ENCODE peak calls at places on chromosomes 5 and 9, in ten cellular contexts. One of them, this sample, is unnamed.

GRCh38 chr9:37752646-37753488 is 738 bp upstream of the TRMT10B start:
- DNase-seq in transverse colon: no peak
- DNase-seq in kidney: no peak
- DNase-seq in fibroblast of villous mesenchyme: no peak
- DNase-seq in HCT116: no peak
- DNase-seq in heart left ventricle: no peak
- DNase-seq in fibroblast of lung: no peak
- DNase-seq in A549: no peak
- DNase-seq in fibroblast of the aortic adventitia: no peak
- DNase-seq in fibroblast of mammary gland: no peak
- DNase-seq in this sample: no peak

GRCh38 chr5:131324311-131324710 is 60.5 kb downstream of the CDC42SE2 start:
- DNase-seq in transverse colon: no peak
- DNase-seq in kidney: no peak
- DNase-seq in fibroblast of villous mesenchyme: no peak
- DNase-seq in HCT116: no peak
- DNase-seq in heart left ventricle: no peak
- DNase-seq in fibroblast of lung: no peak
- DNase-seq in A549: no peak
- DNase-seq in fibroblast of the aortic adventitia: peak
- DNase-seq in fibroblast of mammary gland: no peak
- DNase-seq in this sample: peak

GRCh38 chr5:137304227-137304874 is 194.8 kb downstream of the SPOCK1 start:
- DNase-seq in transverse colon: peak
- DNase-seq in kidney: no peak
- DNase-seq in fibroblast of villous mesenchyme: no peak
- DNase-seq in HCT116: no peak
- DNase-seq in heart left ventricle: peak
- DNase-seq in fibroblast of lung: no peak
- DNase-seq in A549: no peak
- DNase-seq in fibroblast of the aortic adventitia: no peak
- DNase-seq in fibroblast of mammary gland: no peak
- DNase-seq in this sample: no peak

GRCh38 chr5:43891112-43891511 is 288.1 kb downstream of the NNT start:
- DNase-seq in transverse colon: no peak
- DNase-seq in kidney: no peak
- DNase-seq in fibroblast of villous mesenchyme: no peak
- DNase-seq in HCT116: no peak
- DNase-seq in heart left ventricle: no peak
- DNase-seq in fibroblast of lung: no peak
- DNase-seq in A549: no peak
- DNase-seq in fibroblast of the aortic adventitia: peak
- DNase-seq in fibroblast of mammary gland: peak
- DNase-seq in this sample: no peak

GRCh38 chr9:82490019-82490499 is 501.5 kb downstream of the SPATA31D1 start:
- DNase-seq in transverse colon: no peak
- DNase-seq in kidney: no peak
- DNase-seq in fibroblast of villous mesenchyme: no peak
- DNase-seq in HCT116: no peak
- DNase-seq in heart left ventricle: no peak
- DNase-seq in fibroblast of lung: peak
- DNase-seq in A549: no peak
- DNase-seq in fibroblast of the aortic adventitia: peak
- DNase-seq in fibroblast of mammary gland: peak
- DNase-seq in this sample: peak

GRCh38 chr5:127536687-127537086 is 19.2 kb downstream of the PRRC1 start:
- DNase-seq in transverse colon: no peak
- DNase-seq in kidney: no peak
- DNase-seq in fibroblast of villous mesenchyme: no peak
- DNase-seq in HCT116: no peak
- DNase-seq in heart left ventricle: no peak
- DNase-seq in fibroblast of lung: no peak
- DNase-seq in A549: no peak
- DNase-seq in fibroblast of the aortic adventitia: peak
- DNase-seq in fibroblast of mammary gland: peak
- DNase-seq in this sample: peak

GRCh38 chr5:174608631-174609097 is 115.7 kb upstream of the MSX2 start:
- DNase-seq in transverse colon: peak
- DNase-seq in kidney: peak
- DNase-seq in fibroblast of villous mesenchyme: no peak
- DNase-seq in HCT116: peak
- DNase-seq in heart left ventricle: no peak
- DNase-seq in fibroblast of lung: peak
- DNase-seq in A549: no peak
- DNase-seq in fibroblast of the aortic adventitia: no peak
- DNase-seq in fibroblast of mammary gland: no peak
- DNase-seq in this sample: no peak

GRCh38 chr9:131755541-131756198 is 15.8 kb upstream of the RAPGEF1 start:
- DNase-seq in transverse colon: peak
- DNase-seq in kidney: peak
- DNase-seq in fibroblast of villous mesenchyme: peak
- DNase-seq in HCT116: peak
- DNase-seq in heart left ventricle: peak
- DNase-seq in fibroblast of lung: peak
- DNase-seq in A549: peak
- DNase-seq in fibroblast of the aortic adventitia: peak
- DNase-seq in fibroblast of mammary gland: peak
- DNase-seq in this sample: peak

GRCh38 chr9:135101068-135101410 is 13.6 kb downstream of the OLFM1 start:
- DNase-seq in transverse colon: no peak
- DNase-seq in kidney: no peak
- DNase-seq in fibroblast of villous mesenchyme: no peak
- DNase-seq in HCT116: no peak
- DNase-seq in heart left ventricle: no peak
- DNase-seq in fibroblast of lung: no peak
- DNase-seq in A549: no peak
- DNase-seq in fibroblast of the aortic adventitia: no peak
- DNase-seq in fibroblast of mammary gland: no peak
- DNase-seq in this sample: no peak

GRCh38 chr9:135102331-135102730 is 14.9 kb downstream of the OLFM1 start:
- DNase-seq in transverse colon: no peak
- DNase-seq in kidney: peak
- DNase-seq in fibroblast of villous mesenchyme: no peak
- DNase-seq in HCT116: no peak
- DNase-seq in heart left ventricle: no peak
- DNase-seq in fibroblast of lung: no peak
- DNase-seq in A549: no peak
- DNase-seq in fibroblast of the aortic adventitia: no peak
- DNase-seq in fibroblast of mammary gland: no peak
- DNase-seq in this sample: no peak

GRCh38 chr9:135100241-135101067 is 13.0 kb downstream of the OLFM1 start:
- DNase-seq in transverse colon: no peak
- DNase-seq in kidney: no peak
- DNase-seq in fibroblast of villous mesenchyme: no peak
- DNase-seq in HCT116: no peak
- DNase-seq in heart left ventricle: no peak
- DNase-seq in fibroblast of lung: no peak
- DNase-seq in A549: no peak
- DNase-seq in fibroblast of the aortic adventitia: no peak
- DNase-seq in fibroblast of mammary gland: no peak
- DNase-seq in this sample: no peak

GRCh38 chr9:135101926-135102325 is 14.5 kb downstream of the OLFM1 start:
- DNase-seq in transverse colon: no peak
- DNase-seq in kidney: peak
- DNase-seq in fibroblast of villous mesenchyme: no peak
- DNase-seq in HCT116: no peak
- DNase-seq in heart left ventricle: no peak
- DNase-seq in fibroblast of lung: no peak
- DNase-seq in A549: no peak
- DNase-seq in fibroblast of the aortic adventitia: no peak
- DNase-seq in fibroblast of mammary gland: no peak
- DNase-seq in this sample: no peak

GRCh38 chr9:135101486-135101885 is 14.0 kb downstream of the OLFM1 start:
- DNase-seq in transverse colon: no peak
- DNase-seq in kidney: no peak
- DNase-seq in fibroblast of villous mesenchyme: no peak
- DNase-seq in HCT116: no peak
- DNase-seq in heart left ventricle: no peak
- DNase-seq in fibroblast of lung: no peak
- DNase-seq in A549: no peak
- DNase-seq in fibroblast of the aortic adventitia: no peak
- DNase-seq in fibroblast of mammary gland: no peak
- DNase-seq in this sample: no peak
- TF ChIP-seq CTCF in transverse colon: no peak
- TF ChIP-seq CTCF in kidney: no peak
- TF ChIP-seq CTCF in fibroblast of villous mesenchyme: no peak
- TF ChIP-seq CTCF in HCT116: no peak
- TF ChIP-seq CTCF in heart left ventricle: no peak
- TF ChIP-seq CTCF in fibroblast of lung: no peak
- TF ChIP-seq CTCF in A549: no peak
- TF ChIP-seq CTCF in fibroblast of the aortic adventitia: no peak
- TF ChIP-seq CTCF in fibroblast of mammary gland: no peak
- TF ChIP-seq CTCF in this sample: no peak

GRCh38 chr9:6655036-6655435 is 9.5 kb upstream of the GLDC start:
- DNase-seq in transverse colon: no peak
- DNase-seq in kidney: no peak
- DNase-seq in fibroblast of villous mesenchyme: no peak
- DNase-seq in HCT116: no peak
- DNase-seq in heart left ventricle: no peak
- DNase-seq in fibroblast of lung: no peak
- DNase-seq in A549: no peak
- DNase-seq in fibroblast of the aortic adventitia: no peak
- DNase-seq in fibroblast of mammary gland: no peak
- DNase-seq in this sample: no peak
- H3K4me3 ChIP-seq in transverse colon: no peak
- H3K4me3 ChIP-seq in kidney: no peak
- H3K4me3 ChIP-seq in fibroblast of villous mesenchyme: no peak
- H3K4me3 ChIP-seq in HCT116: no peak
- H3K4me3 ChIP-seq in heart left ventricle: no peak
- H3K4me3 ChIP-seq in fibroblast of lung: no peak
- H3K4me3 ChIP-seq in A549: no peak
- H3K4me3 ChIP-seq in fibroblast of the aortic adventitia: no peak
- H3K4me3 ChIP-seq in fibroblast of mammary gland: no peak
- H3K4me3 ChIP-seq in this sample: no peak

GRCh38 chr9:12816656-12817101 is 41.9 kb downstream of the LURAP1L start:
- DNase-seq in transverse colon: no peak
- DNase-seq in kidney: no peak
- DNase-seq in fibroblast of villous mesenchyme: no peak
- DNase-seq in HCT116: no peak
- DNase-seq in heart left ventricle: no peak
- DNase-seq in fibroblast of lung: no peak
- DNase-seq in A549: peak
- DNase-seq in fibroblast of the aortic adventitia: no peak
- DNase-seq in fibroblast of mammary gland: no peak
- DNase-seq in this sample: no peak

GRCh38 chr9:12818431-12819000 is 43.7 kb downstream of the LURAP1L start:
- DNase-seq in transverse colon: peak
- DNase-seq in kidney: no peak
- DNase-seq in fibroblast of villous mesenchyme: peak
- DNase-seq in HCT116: no peak
- DNase-seq in heart left ventricle: no peak
- DNase-seq in fibroblast of lung: peak
- DNase-seq in A549: peak
- DNase-seq in fibroblast of the aortic adventitia: peak
- DNase-seq in fibroblast of mammary gland: peak
- DNase-seq in this sample: peak

GRCh38 chr9:12822111-12822510 is 47.3 kb downstream of the LURAP1L start:
- DNase-seq in transverse colon: no peak
- DNase-seq in kidney: no peak
- DNase-seq in fibroblast of villous mesenchyme: no peak
- DNase-seq in HCT116: no peak
- DNase-seq in heart left ventricle: no peak
- DNase-seq in fibroblast of lung: peak
- DNase-seq in A549: no peak
- DNase-seq in fibroblast of the aortic adventitia: peak
- DNase-seq in fibroblast of mammary gland: peak
- DNase-seq in this sample: no peak

GRCh38 chr9:12817702-12818101 is 42.9 kb downstream of the LURAP1L start:
- DNase-seq in transverse colon: peak
- DNase-seq in kidney: peak
- DNase-seq in fibroblast of villous mesenchyme: peak
- DNase-seq in HCT116: peak
- DNase-seq in heart left ventricle: no peak
- DNase-seq in fibroblast of lung: peak
- DNase-seq in A549: peak
- DNase-seq in fibroblast of the aortic adventitia: peak
- DNase-seq in fibroblast of mammary gland: peak
- DNase-seq in this sample: peak

DNA sequence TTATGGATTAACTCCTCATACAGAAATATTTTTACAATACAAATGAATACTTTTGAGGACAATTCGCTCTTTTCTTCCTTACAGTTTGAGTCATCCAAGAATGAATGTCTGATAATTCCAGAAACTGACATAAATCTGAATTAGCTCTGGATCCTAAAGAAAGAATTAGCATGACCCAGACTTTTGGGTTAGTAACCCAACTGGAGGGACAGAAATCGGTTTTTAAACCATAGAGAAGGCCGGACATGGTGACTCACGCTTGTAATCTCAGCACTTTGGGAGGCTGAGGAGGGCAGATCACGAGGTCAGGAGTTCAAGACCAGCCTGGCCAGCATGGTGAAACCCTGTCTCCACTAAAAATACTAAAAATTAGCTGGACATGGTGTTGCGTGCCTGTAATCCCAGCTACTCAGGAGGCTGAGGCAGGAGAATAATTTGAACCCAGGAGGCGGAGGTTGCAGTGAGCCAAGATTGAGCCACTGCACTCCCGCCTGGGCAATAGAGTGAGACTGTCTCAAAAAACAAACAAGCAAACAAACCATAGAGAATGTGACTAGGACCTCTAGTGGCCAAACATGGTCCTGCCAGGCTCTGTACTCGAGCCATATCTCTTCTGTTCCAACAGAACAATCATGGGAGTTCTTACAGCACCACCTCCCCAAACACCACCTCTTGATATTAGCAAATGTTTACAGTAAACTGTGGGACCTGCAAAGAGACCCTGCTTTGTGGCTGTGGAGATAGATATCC is 44.8 kb downstream of the LURAP1L start:
- DNase-seq in transverse colon: peak
- DNase-seq in kidney: no peak
- DNase-seq in fibroblast of villous mesenchyme: peak
- DNase-seq in HCT116: peak
- DNase-seq in heart left ventricle: no peak
- DNase-seq in fibroblast of lung: peak
- DNase-seq in A549: peak
- DNase-seq in fibroblast of the aortic adventitia: peak
- DNase-seq in fibroblast of mammary gland: peak
- DNase-seq in this sample: no peak
- TF ChIP-seq CTCF in transverse colon: peak
- TF ChIP-seq CTCF in kidney: peak
- TF ChIP-seq CTCF in fibroblast of villous mesenchyme: peak
- TF ChIP-seq CTCF in HCT116: peak
- TF ChIP-seq CTCF in heart left ventricle: peak
- TF ChIP-seq CTCF in fibroblast of lung: peak
- TF ChIP-seq CTCF in A549: peak
- TF ChIP-seq CTCF in fibroblast of the aortic adventitia: peak
- TF ChIP-seq CTCF in fibroblast of mammary gland: peak
- TF ChIP-seq CTCF in this sample: peak

GRCh38 chr9:117649126-117649525 is 55.1 kb upstream of the TLR4 start:
- DNase-seq in transverse colon: no peak
- DNase-seq in kidney: no peak
- DNase-seq in fibroblast of villous mesenchyme: no peak
- DNase-seq in HCT116: no peak
- DNase-seq in heart left ventricle: no peak
- DNase-seq in fibroblast of lung: peak
- DNase-seq in A549: no peak
- DNase-seq in fibroblast of the aortic adventitia: peak
- DNase-seq in fibroblast of mammary gland: no peak
- DNase-seq in this sample: peak

GRCh38 chr9:117644133-117644532 is 60.1 kb upstream of the TLR4 start:
- DNase-seq in transverse colon: no peak
- DNase-seq in kidney: no peak
- DNase-seq in fibroblast of villous mesenchyme: no peak
- DNase-seq in HCT116: no peak
- DNase-seq in heart left ventricle: no peak
- DNase-seq in fibroblast of lung: no peak
- DNase-seq in A549: no peak
- DNase-seq in fibroblast of the aortic adventitia: no peak
- DNase-seq in fibroblast of mammary gland: no peak
- DNase-seq in this sample: no peak

GRCh38 chr9:117645245-117645636 is 59.0 kb upstream of the TLR4 start:
- DNase-seq in transverse colon: no peak
- DNase-seq in kidney: no peak
- DNase-seq in fibroblast of villous mesenchyme: no peak
- DNase-seq in HCT116: no peak
- DNase-seq in heart left ventricle: no peak
- DNase-seq in fibroblast of lung: no peak
- DNase-seq in A549: no peak
- DNase-seq in fibroblast of the aortic adventitia: no peak
- DNase-seq in fibroblast of mammary gland: no peak
- DNase-seq in this sample: no peak

GRCh38 chr9:117644607-117645244 is 59.5 kb upstream of the TLR4 start:
- DNase-seq in transverse colon: peak
- DNase-seq in kidney: peak
- DNase-seq in fibroblast of villous mesenchyme: peak
- DNase-seq in HCT116: peak
- DNase-seq in heart left ventricle: peak
- DNase-seq in fibroblast of lung: peak
- DNase-seq in A549: peak
- DNase-seq in fibroblast of the aortic adventitia: peak
- DNase-seq in fibroblast of mammary gland: peak
- DNase-seq in this sample: peak

DNA sequence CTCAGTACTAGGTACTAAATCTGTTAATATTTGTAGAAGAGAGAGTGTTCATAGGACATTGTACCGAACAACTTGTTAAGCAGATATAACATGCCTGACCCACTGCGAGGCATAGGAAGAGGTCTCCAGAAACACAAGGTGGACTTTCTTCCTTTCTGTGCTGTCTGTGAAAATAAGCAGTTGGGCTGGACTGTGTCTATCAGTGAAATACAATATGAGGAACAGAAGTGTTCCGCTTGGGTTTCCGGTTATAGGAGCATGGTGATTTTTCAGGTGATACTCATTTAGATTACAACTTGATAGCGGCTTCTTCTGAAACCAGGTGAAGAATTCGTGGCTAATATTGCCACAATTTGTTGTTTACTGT is 60.9 kb upstream of the TLR4 start:
- DNase-seq in transverse colon: no peak
- DNase-seq in kidney: no peak
- DNase-seq in fibroblast of villous mesenchyme: no peak
- DNase-seq in HCT116: no peak
- DNase-seq in heart left ventricle: no peak
- DNase-seq in fibroblast of lung: no peak
- DNase-seq in A549: no peak
- DNase-seq in fibroblast of the aortic adventitia: no peak
- DNase-seq in fibroblast of mammary gland: no peak
- DNase-seq in this sample: no peak
- H3K4me3 ChIP-seq in transverse colon: peak
- H3K4me3 ChIP-seq in kidney: peak
- H3K4me3 ChIP-seq in fibroblast of villous mesenchyme: no peak
- H3K4me3 ChIP-seq in HCT116: no peak
- H3K4me3 ChIP-seq in heart left ventricle: peak
- H3K4me3 ChIP-seq in fibroblast of lung: no peak
- H3K4me3 ChIP-seq in A549: no peak
- H3K4me3 ChIP-seq in fibroblast of the aortic adventitia: no peak
- H3K4me3 ChIP-seq in fibroblast of mammary gland: no peak
- H3K4me3 ChIP-seq in this sample: no peak